ENCODE peak calls at places on chromosomes 2 and 18, in ten cellular contexts. V, F, A, Q, T, W, I, D, B and N are unnamed samples.

GRCh38 chr18:74590606-74591005 is 7.1 kb upstream of the ZNF407 start:
- DNase-seq in A (no peak), T (no peak), D (no peak), W (no peak), V (no peak), I (no peak), F (no peak), B (no peak), Q (no peak), N (no peak)

GRCh38 chr18:8130089-8130488 is 479.1 kb upstream of the RAB12 start:
- DNase-seq in W (no peak), A (no peak), T (no peak), B (no peak), V (no peak), F (no peak), I (no peak), D (no peak), Q (no peak), N (no peak)

GRCh38 chr2:157899125-157899839 is 23.2 kb upstream of the ACVR1 start:
- DNase-seq in I (no peak), W (no peak), Q (no peak), F (no peak), A (no peak), T (no peak), V (no peak), D (no peak), B (no peak), N (no peak)

GRCh38 chr2:98551316-98551715 is 57.0 kb downstream of the COA5 start:
- DNase-seq in T (no peak), A (no peak), W (no peak), F (no peak), B (no peak), V (no peak), Q (no peak), I (peak), D (no peak), N (no peak)

GRCh38 chr2:157741819-157742484 is 113.3 kb upstream of the ACVR1C start:
- DNase-seq in A (no peak), B (no peak), I (no peak), D (no peak), T (no peak), Q (no peak), F (no peak), V (no peak), W (no peak), N (no peak)

GRCh38 chr2:100039291-100039985 is 103.0 kb downstream of the AFF3 start:
- DNase-seq in W (no peak), D (no peak), T (no peak), V (no peak), Q (no peak), B (no peak), I (peak), A (no peak), F (no peak), N (no peak)

GRCh38 chr2:57842531-57842930 is 204.1 kb upstream of the VRK2 start:
- DNase-seq in F (no peak), Q (peak), T (peak), B (no peak), I (no peak), D (no peak), W (no peak), A (no peak), V (no peak), N (peak)

GRCh38 chr2:170157025-170157684 is 20.8 kb upstream of the MYO3B start:
- DNase-seq in A (no peak), B (no peak), D (no peak), F (peak), Q (no peak), I (no peak), T (no peak), W (no peak), V (no peak), N (peak)

GRCh38 chr2:38615237-38615636 is 12.5 kb upstream of the HNRNPLL start:
- DNase-seq in Q (no peak), V (no peak), T (peak), A (no peak), D (no peak), I (no peak), W (no peak), B (no peak), F (peak), N (peak)

GRCh38 chr2:216645636-216645950 is 12.4 kb downstream of the IGFBP2 start:
- DNase-seq in F (no peak), Q (no peak), B (no peak), T (no peak), I (no peak), D (no peak), V (no peak), A (no peak), W (no peak), N (no peak)

GRCh38 chr2:178473931-178474330 is 4.5 kb downstream of the FKBP7 start:
- DNase-seq in W (no peak), T (peak), F (peak), D (no peak), B (no peak), Q (no peak), A (no peak), V (no peak), I (no peak), N (peak)

DNA sequence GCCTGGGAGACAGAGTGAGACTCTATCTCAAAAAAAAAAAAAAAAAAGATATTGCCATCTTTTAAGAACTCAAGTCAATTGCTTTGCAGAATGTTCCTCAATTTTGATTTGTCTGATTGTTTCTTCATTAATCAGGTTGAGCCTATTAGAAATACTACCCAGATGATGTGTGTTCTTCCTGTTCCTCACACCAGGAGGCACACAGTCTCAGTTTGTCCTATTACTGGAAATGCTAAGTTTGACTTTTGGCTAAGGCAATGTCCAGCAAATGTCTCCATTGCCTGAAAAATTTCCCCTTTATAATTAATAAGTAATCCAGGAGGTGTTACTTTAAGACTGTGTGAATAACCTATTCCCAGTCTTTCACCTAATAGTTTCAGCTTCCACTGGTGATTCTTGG is 28.4 kb downstream of the BOLA3 start:
- DNase-seq in A (no peak), T (peak), D (no peak), W (no peak), I (peak), F (peak), B (no peak), Q (no peak), V (no peak), N (peak)
- H3K4me3 ChIP-seq in A (no peak), T (no peak), D (no peak), W (no peak), I (no peak), F (no peak), B (peak), Q (no peak), V (no peak), N (peak)

GRCh38 chr2:194867328-194867727 is 789.7 kb upstream of the SLC39A10 start:
- DNase-seq in I (no peak), F (peak), D (no peak), T (peak), V (no peak), B (no peak), Q (no peak), A (no peak), W (no peak), N (peak)
- TF ChIP-seq CTCF in I (no peak), F (peak), D (peak), T (peak), V (peak), B (peak), Q (no peak), A (peak), W (peak), N (peak)

GRCh38 chr2:197197808-197198409 is 112.7 kb downstream of the ANKRD44 start:
- DNase-seq in F (no peak), V (no peak), T (no peak), D (no peak), I (no peak), Q (no peak), W (no peak), A (no peak), B (no peak), N (no peak)
- H3K4me3 ChIP-seq in F (no peak), V (no peak), T (no peak), D (no peak), I (no peak), Q (no peak), W (no peak), A (no peak), B (no peak), N (no peak)

GRCh38 chr2:204051999-204052558 is 115.5 kb downstream of the ICOS start:
- DNase-seq in T (no peak), I (no peak), D (no peak), A (no peak), B (no peak), F (no peak), W (no peak), Q (no peak), V (no peak), N (no peak)

GRCh38 chr2:204046145-204046544 is 109.6 kb downstream of the ICOS start:
- DNase-seq in D (no peak), T (no peak), V (no peak), I (no peak), A (no peak), Q (no peak), W (no peak), F (no peak), B (no peak), N (no peak)

GRCh38 chr2:204049635-204050034 is 113.1 kb downstream of the ICOS start:
- DNase-seq in W (no peak), T (no peak), Q (no peak), A (no peak), F (no peak), B (no peak), D (no peak), I (no peak), V (no peak), N (no peak)

GRCh38 chr2:204050681-204051080 is 114.1 kb downstream of the ICOS start:
- DNase-seq in Q (no peak), F (no peak), A (no peak), D (peak), V (no peak), I (no peak), W (no peak), B (no peak), T (no peak), N (no peak)

DNA sequence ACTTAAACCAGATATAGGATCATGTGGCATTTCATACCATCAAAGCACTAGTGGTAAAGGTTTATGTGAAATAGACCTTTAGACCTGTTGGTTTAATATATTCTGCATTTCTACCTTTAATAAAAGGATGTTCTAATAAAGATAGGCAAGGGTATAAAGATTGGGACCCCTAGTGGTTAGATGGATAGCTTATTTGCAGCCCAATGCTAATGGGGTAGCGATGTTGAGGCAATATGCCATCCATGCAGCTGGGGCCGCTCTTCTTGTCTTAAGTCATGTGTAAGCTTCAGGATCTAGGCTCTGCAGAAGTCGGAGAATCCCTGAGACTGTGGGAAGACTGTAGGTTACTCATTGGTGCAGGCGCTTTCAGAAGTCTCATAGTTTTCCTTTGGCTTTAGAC is 114.9 kb downstream of the ICOS start:
- DNase-seq in F (no peak), V (peak), D (no peak), I (no peak), A (no peak), W (peak), Q (no peak), T (no peak), B (no peak), N (peak)
- TF ChIP-seq CTCF in F (peak), V (peak), D (no peak), I (peak), A (no peak), W (peak), Q (peak), T (no peak), B (peak), N (no peak)

GRCh38 chr2:53784431-53784830 is 2.3 kb downstream of the ASB3 start:
- DNase-seq in T (no peak), W (no peak), I (no peak), B (no peak), V (no peak), D (no peak), F (no peak), A (no peak), Q (no peak), N (no peak)
- H3K4me3 ChIP-seq in T (no peak), W (no peak), I (no peak), B (no peak), V (peak), D (no peak), F (no peak), A (no peak), Q (peak), N (no peak)

GRCh38 chr2:76965772-76966171 is 556.4 kb downstream of the LRRTM4 start:
- DNase-seq in F (no peak), A (no peak), I (no peak), B (no peak), T (no peak), Q (no peak), D (no peak), W (no peak), V (no peak), N (no peak)
- TF ChIP-seq CTCF in F (no peak), A (no peak), I (no peak), B (no peak), T (no peak), Q (no peak), D (no peak), W (no peak), V (no peak), N (no peak)

GRCh38 chr2:72864500-72864899 is 22.7 kb upstream of the SPR start:
- DNase-seq in I (no peak), B (no peak), V (no peak), A (no peak), T (peak), W (no peak), D (no peak), Q (no peak), F (peak), N (peak)

GRCh38 chr2:72863046-72863445 is 24.2 kb upstream of the SPR start:
- DNase-seq in V (peak), Q (no peak), B (peak), I (no peak), F (no peak), A (no peak), D (no peak), W (no peak), T (no peak), N (no peak)

GRCh38 chr2:72859831-72860262 is 27.4 kb upstream of the SPR start:
- DNase-seq in Q (no peak), V (peak), B (peak), D (peak), T (peak), I (peak), W (peak), F (peak), A (peak), N (peak)

GRCh38 chr2:72862239-72862988 is 24.8 kb upstream of the SPR start:
- DNase-seq in B (peak), D (peak), I (peak), T (peak), V (peak), F (peak), W (peak), A (peak), Q (peak), N (peak)
- H3K4me3 ChIP-seq in B (peak), D (no peak), I (no peak), T (peak), V (peak), F (peak), W (peak), A (no peak), Q (peak), N (peak)

DNA sequence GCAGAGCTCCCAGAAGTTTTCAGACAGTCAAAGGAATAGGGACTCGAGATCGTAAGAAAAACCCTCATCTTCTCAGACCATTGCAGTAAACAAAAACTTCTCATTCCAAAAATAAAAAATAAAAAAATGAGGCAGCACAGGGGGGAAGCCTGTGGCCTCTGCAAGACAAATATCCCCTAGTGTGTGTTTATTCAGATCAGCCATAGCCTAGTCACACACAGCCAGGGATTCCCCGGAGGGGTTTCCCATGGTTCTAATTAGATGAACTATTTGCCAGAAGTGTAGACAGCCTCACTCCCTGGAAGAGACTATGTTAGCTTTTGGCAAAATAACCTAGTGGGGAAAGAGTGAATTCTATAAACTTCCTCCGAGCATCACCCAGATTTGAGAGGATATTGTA is 122.9 kb upstream of the KLF7 start:
- DNase-seq in D (no peak), F (no peak), I (no peak), A (no peak), W (peak), B (no peak), Q (no peak), V (no peak), T (no peak), N (peak)
- TF ChIP-seq CTCF in D (no peak), F (no peak), I (no peak), A (no peak), W (peak), B (no peak), Q (no peak), V (no peak), T (no peak), N (no peak)

GRCh38 chr2:174122185-174122584 is 126.1 kb downstream of the OLA1 start:
- DNase-seq in W (no peak), A (no peak), D (no peak), Q (no peak), I (no peak), F (no peak), B (no peak), V (no peak), T (no peak), N (peak)
- H3K4me3 ChIP-seq in W (no peak), A (no peak), D (no peak), Q (no peak), I (no peak), F (no peak), B (no peak), V (no peak), T (no peak), N (no peak)